ENCODE peak calls at places on chromosomes 13 and 19, in ten cellular contexts. Q, G, W, S, K, O, P, Y, V and M are unnamed samples.

GRCh38 chr19:801030-801860 is 4.0 kb downstream of the PTBP1 start:
- DNase-seq in Q (no peak), G (no peak), W (no peak), S (no peak), K (no peak), O (no peak), P (no peak), Y (no peak), V (no peak), M (no peak)

GRCh38 chr19:16518061-16518460 is 21.9 kb downstream of the C19orf44 start:
- DNase-seq in Q (no peak), G (no peak), W (no peak), S (no peak), K (no peak), O (no peak), P (no peak), Y (no peak), V (no peak), M (no peak)

GRCh38 chr19:55283548-55284393 is at the start of gene BRSK1:
- DNase-seq in Q (peak; percentile 69), G (peak; percentile 81), W (peak; percentile 66), S (peak; percentile 16), K (no peak), O (peak; percentile 22), P (peak; percentile 61), Y (peak; percentile 77), V (peak; percentile 36), M (peak; percentile 34)

GRCh38 chr19:44741841-44742352 is 6.6 kb upstream of the BCL3 start:
- DNase-seq in Q (no peak), G (peak; percentile 97), W (peak; percentile 70), S (peak; percentile 100), K (peak; percentile 94), O (no peak), P (no peak), Y (peak; percentile 65), V (no peak), M (no peak)

GRCh38 chr13:68929055-68929454 is 1178.6 kb upstream of the ATXN8OS start:
- DNase-seq in Q (no peak), G (no peak), W (no peak), S (no peak), K (no peak), O (no peak), P (no peak), Y (no peak), V (no peak), M (no peak)

GRCh38 chr19:19642506-19643157 is 825 bp downstream of the GMIP start:
- DNase-seq in Q (no peak), G (no peak), W (no peak), S (no peak), K (no peak), O (no peak), P (no peak), Y (peak; percentile 17), V (peak; percentile 60), M (peak; percentile 51)

GRCh38 chr19:42199440-42200115 is 17.9 kb downstream of the DEDD2 start:
- DNase-seq in Q (no peak), G (no peak), W (no peak), S (no peak), K (peak; percentile 85), O (peak; percentile 29), P (no peak), Y (no peak), V (peak; percentile 73), M (peak; percentile 73)

GRCh38 chr13:79423801-79424642 is 18.0 kb upstream of the RBM26 start:
- DNase-seq in Q (peak; percentile 49), G (peak; percentile 53), W (no peak), S (peak; percentile 20), K (peak; percentile 25), O (no peak), P (no peak), Y (peak; percentile 42), V (no peak), M (no peak)

GRCh38 chr19:2282062-2282861 is at the start of gene PEAK3:
- DNase-seq in Q (no peak), G (no peak), W (no peak), S (no peak), K (no peak), O (no peak), P (no peak), Y (no peak), V (no peak), M (peak; percentile 68)

GRCh38 chr13:67369895-67370660 is 139.9 kb upstream of the PCDH9 start:
- DNase-seq in Q (no peak), G (peak; percentile 43), W (no peak), S (no peak), K (peak; percentile 6), O (no peak), P (no peak), Y (no peak), V (no peak), M (no peak)

GRCh38 chr19:45852145-45852750 is 10.7 kb downstream of the SYMPK start:
- DNase-seq in Q (no peak), G (no peak), W (no peak), S (no peak), K (peak; percentile 34), O (no peak), P (no peak), Y (no peak), V (no peak), M (no peak)

GRCh38 chr13:77815330-77815729 is 103.3 kb downstream of the EDNRB start:
- DNase-seq in Q (no peak), G (no peak), W (no peak), S (no peak), K (no peak), O (no peak), P (no peak), Y (no peak), V (no peak), M (no peak)

GRCh38 chr13:33767140-33767539 is 50.8 kb upstream of the RFC3 start:
- DNase-seq in Q (no peak), G (no peak), W (no peak), S (no peak), K (no peak), O (no peak), P (no peak), Y (no peak), V (no peak), M (no peak)

GRCh38 chr19:46241676-46242075 is 12.1 kb downstream of the IGFL1 start:
- DNase-seq in Q (no peak), G (no peak), W (no peak), S (no peak), K (no peak), O (no peak), P (no peak), Y (no peak), V (no peak), M (no peak)

GRCh38 chr19:54452626-54453025 is 3.6 kb downstream of the LENG8 start:
- DNase-seq in Q (no peak), G (no peak), W (no peak), S (no peak), K (no peak), O (no peak), P (no peak), Y (no peak), V (no peak), M (no peak)

GRCh38 chr19:31214086-31214485 is 135.2 kb downstream of the TSHZ3 start:
- DNase-seq in Q (no peak), G (peak; percentile 73), W (no peak), S (peak; percentile 94), K (peak; percentile 96), O (peak; percentile 75), P (no peak), Y (no peak), V (peak; percentile 90), M (peak; percentile 89)

GRCh38 chr19:8363803-8364771 is at the start of gene ANGPTL4:
- DNase-seq in Q (peak; percentile 76), G (peak; percentile 75), W (no peak), S (peak; percentile 46), K (peak; percentile 54), O (peak; percentile 19), P (peak; percentile 23), Y (no peak), V (peak; percentile 76), M (peak; percentile 21)

GRCh38 chr13:101523732-101524131 is 71.3 kb downstream of the ITGBL1 start:
- DNase-seq in Q (no peak), G (no peak), W (no peak), S (no peak), K (no peak), O (no peak), P (no peak), Y (no peak), V (no peak), M (no peak)

GRCh38 chr13:106796280-106797047 is 228.5 kb upstream of the ARGLU1 start:
- DNase-seq in Q (no peak), G (no peak), W (no peak), S (no peak), K (no peak), O (no peak), P (no peak), Y (peak; percentile 76), V (no peak), M (no peak)

GRCh38 chr13:66427330-66427990 is 802.7 kb downstream of the PCDH9 start:
- DNase-seq in Q (no peak), G (no peak), W (no peak), S (no peak), K (no peak), O (no peak), P (no peak), Y (no peak), V (no peak), M (no peak)

GRCh38 chr19:6070179-6071102 is 39.9 kb downstream of the RFX2 start:
- DNase-seq in Q (no peak), G (no peak), W (no peak), S (no peak), K (no peak), O (no peak), P (no peak), Y (no peak), V (no peak), M (no peak)

GRCh38 chr19:13215572-13216380 is 65.6 kb downstream of the IER2 start:
- DNase-seq in Q (no peak), G (peak; percentile 3), W (no peak), S (no peak), K (peak; percentile 78), O (no peak), P (no peak), Y (no peak), V (peak; percentile 38), M (no peak)

GRCh38 chr19:46967578-46968018 is 52.0 kb upstream of the NPAS1 start:
- DNase-seq in Q (no peak), G (no peak), W (no peak), S (no peak), K (no peak), O (no peak), P (no peak), Y (no peak), V (no peak), M (peak; percentile 59)

GRCh38 chr19:15252398-15253018 is 20.3 kb upstream of the EPHX3 start:
- DNase-seq in Q (no peak), G (no peak), W (peak; percentile 23), S (peak; percentile 22), K (no peak), O (no peak), P (no peak), Y (no peak), V (no peak), M (no peak)

GRCh38 chr19:16062789-16063188 is 13.5 kb upstream of the TPM4 start:
- DNase-seq in Q (no peak), G (peak; percentile 58), W (no peak), S (no peak), K (peak; percentile 57), O (peak; percentile 37), P (peak; percentile 34), Y (no peak), V (peak; percentile 61), M (peak; percentile 62)

GRCh38 chr19:58562126-58563033 is 4.0 kb upstream of the UBE2M start:
- DNase-seq in Q (no peak), G (peak; percentile 27), W (no peak), S (no peak), K (no peak), O (no peak), P (no peak), Y (no peak), V (peak; percentile 53), M (no peak)

GRCh38 chr19:2387367-2388288 is 27.6 kb downstream of the TMPRSS9 start:
- DNase-seq in Q (no peak), G (no peak), W (no peak), S (no peak), K (no peak), O (no peak), P (no peak), Y (no peak), V (no peak), M (no peak)

GRCh38 chr13:99968521-99969367 is 2.8 kb downstream of the ZIC5 start:
- DNase-seq in Q (no peak), G (no peak), W (no peak), S (no peak), K (no peak), O (no peak), P (no peak), Y (no peak), V (no peak), M (no peak)